ENCODE peak calls at places on chromosomes 16 and 17, in six cellular contexts. One of them, this sample, is unnamed.

GRCh38 chr17:40069751-40070643 is 7.2 kb downstream of the THRA start:
- DNase-seq in NCI-H1436: peak; percentile 45
- DNase-seq in H9: peak; percentile 39
- DNase-seq in heart right ventricle: peak; percentile 31
- DNase-seq in activated effector memory CD4-positive, alpha-beta T cell treated with anti-CD3 and anti-CD28 coated beads, Interleukin-2, amount 50 U/mL, for 16 hours: no peak
- DNase-seq in HFF-Myc: no peak
- DNase-seq in this sample: no peak

GRCh38 chr16:75064403-75065148 is 52.0 kb downstream of the LDHD start:
- DNase-seq in NCI-H1436: no peak
- DNase-seq in H9: no peak
- DNase-seq in heart right ventricle: no peak
- DNase-seq in activated effector memory CD4-positive, alpha-beta T cell treated with anti-CD3 and anti-CD28 coated beads, Interleukin-2, amount 50 U/mL, for 16 hours: no peak
- DNase-seq in HFF-Myc: no peak
- DNase-seq in this sample: no peak

GRCh38 chr16:9148376-9149015 is 57.1 kb downstream of the HAPSTR1 start:
- DNase-seq in NCI-H1436: no peak
- DNase-seq in H9: no peak
- DNase-seq in heart right ventricle: no peak
- DNase-seq in activated effector memory CD4-positive, alpha-beta T cell treated with anti-CD3 and anti-CD28 coated beads, Interleukin-2, amount 50 U/mL, for 16 hours: no peak
- DNase-seq in HFF-Myc: no peak
- DNase-seq in this sample: no peak

GRCh38 chr16:89170346-89171215 is 967 bp upstream of the CDH15 start:
- DNase-seq in NCI-H1436: peak; percentile 54
- DNase-seq in H9: peak; percentile 91
- DNase-seq in heart right ventricle: no peak
- DNase-seq in activated effector memory CD4-positive, alpha-beta T cell treated with anti-CD3 and anti-CD28 coated beads, Interleukin-2, amount 50 U/mL, for 16 hours: no peak
- DNase-seq in HFF-Myc: no peak
- DNase-seq in this sample: no peak

GRCh38 chr16:69448470-69449193 is 24.2 kb downstream of the CYB5B start:
- DNase-seq in NCI-H1436: peak; percentile 13
- DNase-seq in H9: no peak
- DNase-seq in heart right ventricle: no peak
- DNase-seq in activated effector memory CD4-positive, alpha-beta T cell treated with anti-CD3 and anti-CD28 coated beads, Interleukin-2, amount 50 U/mL, for 16 hours: no peak
- DNase-seq in HFF-Myc: peak; percentile 27
- DNase-seq in this sample: no peak

GRCh38 chr17:60902399-60902798 is 224.7 kb downstream of the BCAS3 start:
- DNase-seq in NCI-H1436: no peak
- DNase-seq in H9: no peak
- DNase-seq in heart right ventricle: no peak
- DNase-seq in activated effector memory CD4-positive, alpha-beta T cell treated with anti-CD3 and anti-CD28 coated beads, Interleukin-2, amount 50 U/mL, for 16 hours: no peak
- DNase-seq in HFF-Myc: no peak
- DNase-seq in this sample: no peak

GRCh38 chr16:4115209-4115940 is 867 bp downstream of the ADCY9 start:
- DNase-seq in NCI-H1436: peak; percentile 14
- DNase-seq in H9: peak; percentile 71
- DNase-seq in heart right ventricle: peak; percentile 67
- DNase-seq in activated effector memory CD4-positive, alpha-beta T cell treated with anti-CD3 and anti-CD28 coated beads, Interleukin-2, amount 50 U/mL, for 16 hours: peak; percentile 79
- DNase-seq in HFF-Myc: no peak
- DNase-seq in this sample: peak; percentile 82

GRCh38 chr17:37147301-37147812 is 198.6 kb downstream of the AATF start:
- DNase-seq in NCI-H1436: no peak
- DNase-seq in H9: no peak
- DNase-seq in heart right ventricle: no peak
- DNase-seq in activated effector memory CD4-positive, alpha-beta T cell treated with anti-CD3 and anti-CD28 coated beads, Interleukin-2, amount 50 U/mL, for 16 hours: no peak
- DNase-seq in HFF-Myc: no peak
- DNase-seq in this sample: no peak

GRCh38 chr17:75619506-75620431 is 13.5 kb upstream of the SMIM5 start:
- DNase-seq in NCI-H1436: no peak
- DNase-seq in H9: peak; percentile 96
- DNase-seq in heart right ventricle: no peak
- DNase-seq in activated effector memory CD4-positive, alpha-beta T cell treated with anti-CD3 and anti-CD28 coated beads, Interleukin-2, amount 50 U/mL, for 16 hours: no peak
- DNase-seq in HFF-Myc: no peak
- DNase-seq in this sample: no peak